ENCODE peak calls at places on chromosome 19, in five cellular contexts. X, S, C, I and J are unnamed samples.

GRCh38 chr19:9323557-9323918 is 441 bp upstream of the ZNF559 start:
- DNase-seq in C (peak; percentile 77), S (no peak), I (no peak), X (peak; percentile 80), J (no peak)

GRCh38 chr19:58387338-58388174 is 487 bp downstream of the RPS5 start:
- DNase-seq in I (peak; percentile 47), S (no peak), X (no peak), C (no peak), J (no peak)

GRCh38 chr19:1769645-1769985 is 16.3 kb downstream of the ONECUT3 start:
- DNase-seq in I (no peak), X (no peak), S (peak; percentile 54), C (no peak), J (no peak)

GRCh38 chr19:48780684-48781391 is 25.5 kb downstream of the FGF21 start:
- DNase-seq in I (peak; percentile 92), C (peak; percentile 53), X (no peak), S (no peak), J (no peak)

GRCh38 chr19:6062274-6062673 is 48.0 kb downstream of the RFX2 start:
- DNase-seq in X (no peak), S (no peak), C (peak; percentile 57), I (no peak), J (no peak)

GRCh38 chr19:2235396-2236284 is 489 bp downstream of the PLEKHJ1 start:
- DNase-seq in S (peak; percentile 62), C (peak; percentile 76), I (no peak), X (no peak), J (no peak)

GRCh38 chr19:5851302-5851701 is at the start of gene FUT3:
- DNase-seq in C (no peak), S (no peak), I (no peak), X (no peak), J (no peak)

GRCh38 chr19:5667751-5668271 is 12.5 kb downstream of the MICOS13 start:
- DNase-seq in C (peak; percentile 89), I (no peak), X (peak; percentile 87), S (peak; percentile 63), J (no peak)

GRCh38 chr19:21610341-21610740 is 104.9 kb downstream of the ZNF429 start:
- DNase-seq in X (no peak), I (no peak), C (no peak), S (no peak), J (no peak)

DNA sequence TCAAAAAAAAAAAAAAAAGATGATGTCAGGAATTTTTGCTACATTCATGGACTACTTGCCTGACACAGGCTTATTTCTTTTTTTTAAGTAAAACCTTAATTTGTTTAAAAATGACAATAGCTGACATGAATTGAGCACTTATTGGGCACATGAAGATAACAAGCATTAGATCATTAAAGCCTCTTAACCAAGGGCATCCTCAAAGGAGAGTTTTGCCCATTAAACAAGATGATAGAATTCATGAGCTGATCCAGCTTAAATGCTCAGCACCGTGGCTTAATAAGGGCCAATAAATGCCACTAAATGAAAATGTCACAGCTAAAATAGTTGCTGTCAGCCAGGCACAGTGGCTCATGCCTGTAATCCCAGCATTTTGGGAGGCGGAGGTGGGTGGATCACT is 19.3 kb downstream of the FBXO17 start:
- DNase-seq in X (no peak), S (no peak), I (no peak), C (no peak), J (no peak)
- H3K23ac ChIP-seq in X (no peak overlapping the region), S (no peak overlapping the region), I (no peak overlapping the region), C (no peak overlapping the region), J (no peak overlapping the region)

GRCh38 chr19:28643284-28643683 is 569.7 kb downstream of the UQCRFS1 start:
- DNase-seq in C (no peak), S (no peak), X (no peak), I (no peak), J (no peak)
- H2BK12ac ChIP-seq in C (no peak overlapping the region), S (no peak overlapping the region), X (no peak overlapping the region), I (no peak overlapping the region), J (no peak overlapping the region)

DNA sequence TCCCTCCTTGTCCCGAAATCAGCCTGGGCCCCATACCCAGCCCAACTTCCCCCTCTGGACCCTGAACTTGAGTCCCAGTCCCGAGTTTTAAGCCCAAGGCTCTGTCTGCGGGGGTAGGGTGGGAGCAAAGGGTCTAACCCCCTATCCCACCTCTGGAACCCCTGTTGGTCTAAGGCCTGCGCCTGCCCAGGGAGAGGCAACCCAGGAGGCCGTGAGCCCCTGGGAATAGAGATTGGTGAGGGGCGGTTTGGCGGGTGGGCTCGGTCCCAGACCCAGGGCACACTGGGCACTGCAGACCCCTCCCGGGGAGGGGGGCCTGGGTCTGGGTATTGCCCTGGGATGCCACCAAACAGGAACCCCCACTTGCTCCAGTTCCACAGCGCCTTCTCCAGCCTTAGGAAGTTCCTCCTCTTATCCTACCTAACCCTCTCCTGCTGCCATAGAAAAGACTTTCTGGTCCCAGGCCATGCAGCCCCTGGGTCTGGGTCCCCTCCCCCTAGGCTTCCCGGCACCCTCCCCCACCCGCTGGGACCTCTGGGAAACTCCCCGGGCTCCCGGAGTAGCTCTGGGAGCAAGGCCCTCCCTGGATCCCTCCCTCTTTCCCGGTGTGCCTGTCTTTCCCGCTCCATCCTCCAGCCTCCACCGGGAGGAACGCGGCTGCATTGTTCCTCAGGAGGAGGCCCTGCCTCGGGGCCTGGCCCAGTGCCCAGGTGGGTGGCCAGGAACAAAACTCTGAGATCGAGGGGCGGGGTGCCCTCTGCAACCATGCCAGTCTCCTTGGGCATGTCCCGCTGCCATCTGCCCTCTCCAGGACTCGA is 33.6 kb upstream of the NANOS3 start:
- DNase-seq in C (peak; percentile 53), I (peak; percentile 86), X (peak; percentile 74), S (peak; percentile 68), J (no peak)
- H3K23ac ChIP-seq in C (peak overlapping the region; percentile 37), I (no peak overlapping the region), X (no peak overlapping the region), S (no peak overlapping the region), J (peak overlapping the region; percentile 85)

GRCh38 chr19:35785087-35785627 is 9.8 kb downstream of the ARHGAP33 start:
- DNase-seq in X (no peak), I (no peak), S (peak; percentile 72), C (no peak), J (no peak)
- H2BK12ac ChIP-seq in X (no peak overlapping the region), I (no peak overlapping the region), S (no peak overlapping the region), C (no peak overlapping the region), J (no peak overlapping the region)